ENCODE peak calls at places on chromosomes 12 and 14, in five cellular contexts. R, L, I, U and S are unnamed samples.

GRCh38 chr12:75623631-75624118 is 112.3 kb upstream of the KRR1 start:
- DNase-seq in L (peak), R (no peak), U (no peak), I (peak), S (no peak)

GRCh38 chr12:58888131-58888783 is 32.0 kb downstream of the LRIG3 start:
- DNase-seq in L (peak), I (peak), R (no peak), U (no peak), S (peak)

GRCh38 chr12:47400251-47400650 is 305.6 kb downstream of the RPAP3 start:
- DNase-seq in R (no peak), U (no peak), I (no peak), L (peak), S (no peak)

GRCh38 chr14:43900173-43900655 is 606.9 kb downstream of the FSCB start:
- DNase-seq in I (no peak), U (no peak), R (no peak), L (no peak), S (no peak)

GRCh38 chr12:91871751-91872150 is 273.9 kb downstream of the BTG1 start:
- DNase-seq in R (no peak), L (no peak), I (no peak), U (no peak), S (no peak)

GRCh38 chr12:67705394-67706370 is 57.1 kb downstream of the DYRK2 start:
- DNase-seq in L (peak), I (no peak), R (no peak), U (no peak), S (no peak)

GRCh38 chr14:75240781-75241180 is 37.8 kb upstream of the FOS start:
- DNase-seq in U (no peak), R (no peak), L (no peak), I (no peak), S (no peak)

GRCh38 chr14:51269634-51270033 is 29.6 kb downstream of the TMX1 start:
- DNase-seq in L (no peak), U (no peak), R (no peak), I (no peak), S (no peak)

GRCh38 chr14:72999316-72999715 is 27.6 kb downstream of the ZFYVE1 start:
- DNase-seq in R (no peak), L (no peak), U (no peak), I (no peak), S (no peak)

GRCh38 chr12:114254172-114254571 is 151.8 kb downstream of the TBX5 start:
- DNase-seq in L (no peak), R (no peak), U (no peak), I (no peak), S (no peak)

GRCh38 chr14:92973265-92973797 is 50.4 kb downstream of the CHGA start:
- DNase-seq in R (no peak), I (peak), L (peak), U (peak), S (peak)

GRCh38 chr12:122946690-122947271 is 19.5 kb downstream of the ABCB9 start:
- DNase-seq in U (peak), R (peak), I (peak), L (peak), S (peak)
- TF ChIP-seq POLR2A in U (no peak), R (no peak), I (no peak), L (no peak), S (no peak)

GRCh38 chr14:54003064-54003463 is 46.4 kb upstream of the BMP4 start:
- DNase-seq in L (peak), U (no peak), I (no peak), R (no peak), S (no peak)

GRCh38 chr14:53999061-53999488 is 42.5 kb upstream of the BMP4 start:
- DNase-seq in I (no peak), L (peak), R (no peak), U (no peak), S (no peak)

GRCh38 chr14:54002653-54003052 is 46.0 kb upstream of the BMP4 start:
- DNase-seq in R (no peak), I (no peak), U (no peak), L (peak), S (no peak)

GRCh38 chr14:54000341-54000811 is 43.8 kb upstream of the BMP4 start:
- DNase-seq in R (no peak), U (no peak), I (no peak), L (peak), S (no peak)

GRCh38 chr14:54001189-54001878 is 44.7 kb upstream of the BMP4 start:
- DNase-seq in R (no peak), L (no peak), U (no peak), I (no peak), S (no peak)
- TF ChIP-seq CTCF in R (no peak), L (no peak), U (no peak), I (no peak), S (no peak)

GRCh38 chr12:56350662-56351061 is 9.2 kb downstream of the STAT2 start:
- DNase-seq in L (no peak), I (no peak), U (no peak), R (no peak), S (no peak)

GRCh38 chr12:56348776-56349175 is 10.1 kb downstream of the IL23A start:
- DNase-seq in I (no peak), L (no peak), U (no peak), R (no peak), S (no peak)

GRCh38 chr12:56346663-56347062 is 8.0 kb downstream of the IL23A start:
- DNase-seq in U (no peak), L (no peak), R (no peak), I (no peak), S (no peak)

DNA sequence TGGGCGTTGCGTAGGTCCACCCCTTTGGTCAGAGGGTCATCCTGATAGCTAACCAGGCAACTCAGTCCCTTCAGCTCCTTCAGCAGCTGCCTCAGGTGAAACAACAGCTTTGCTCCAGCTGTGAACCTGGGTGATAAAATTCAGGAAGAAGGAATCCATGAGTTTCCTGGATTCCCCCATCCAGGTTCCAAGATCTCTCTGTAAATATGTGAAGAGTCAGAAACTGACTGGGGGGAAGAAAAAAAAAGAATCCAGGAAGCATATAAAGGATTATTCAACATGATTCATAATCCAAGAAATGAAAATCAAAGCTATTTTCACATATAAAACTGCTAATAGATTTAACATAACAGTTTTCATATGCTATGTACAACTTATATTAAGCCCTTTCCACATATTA is 8.6 kb downstream of the STAT2 start:
- DNase-seq in U (no peak), R (no peak), I (no peak), L (no peak), S (no peak)
- TF ChIP-seq POLR2A in U (no peak), R (no peak), I (no peak), L (no peak), S (no peak)

GRCh38 chr14:24366664-24367505 is 1.1 kb upstream of the NFATC4 start:
- DNase-seq in R (peak), I (peak), L (peak), U (peak), S (peak)
- TF ChIP-seq CTCF in R (no peak), I (no peak), L (no peak), U (no peak), S (no peak)

DNA sequence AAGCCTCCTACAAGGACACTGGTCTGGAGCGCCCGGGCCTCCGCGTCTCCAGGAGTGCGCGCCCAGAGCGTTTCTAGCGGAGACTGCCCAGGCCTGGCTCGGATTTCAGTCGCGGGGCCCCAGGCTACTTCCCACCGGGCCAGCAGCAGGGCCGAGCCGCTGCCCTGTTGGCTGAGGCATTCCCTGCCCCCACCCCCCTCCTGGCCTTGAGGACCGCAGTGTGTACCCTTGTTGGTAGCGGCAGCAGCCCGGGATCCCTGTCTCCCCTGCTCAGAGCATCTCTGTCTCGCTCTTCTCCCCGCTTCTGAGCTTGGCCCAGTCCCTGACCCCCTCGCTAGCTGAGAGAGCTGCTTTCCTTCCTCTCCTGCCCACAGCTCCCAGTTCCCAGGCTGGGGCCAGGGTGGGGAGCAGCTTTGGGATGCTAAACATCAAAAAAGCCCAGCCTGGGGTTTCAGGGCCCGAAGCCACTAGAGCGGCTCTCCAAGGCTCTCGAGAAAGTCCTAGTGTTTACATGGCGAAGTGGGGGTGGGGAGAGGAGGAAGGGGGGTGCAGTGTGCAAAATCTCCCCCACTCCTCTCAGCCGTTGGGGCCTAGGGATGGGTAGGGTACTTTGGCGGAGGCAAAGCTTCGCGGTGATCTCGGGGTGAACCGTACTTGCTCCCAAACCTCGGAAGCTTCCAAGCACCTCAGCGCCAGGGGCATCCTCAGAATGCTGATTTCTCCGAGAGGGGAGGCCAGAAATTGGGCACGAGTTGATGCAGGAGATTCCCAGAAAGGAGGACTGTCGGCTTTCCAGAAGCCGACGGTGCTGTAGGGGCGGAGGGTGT is 6.4 kb downstream of the NKX2-1 start:
- DNase-seq in U (no peak), I (no peak), R (no peak), L (no peak), S (no peak)
- TF ChIP-seq POLR2A in U (no peak), I (no peak), R (no peak), L (no peak), S (no peak)

GRCh38 chr12:4276524-4277204 is 3.1 kb downstream of the CCND2 start:
- DNase-seq in U (peak), I (peak), R (peak), L (peak), S (peak)

GRCh38 chr12:4275869-4276253 is 2.3 kb downstream of the CCND2 start:
- DNase-seq in L (no peak), R (no peak), U (peak), I (no peak), S (no peak)

GRCh38 chr12:4277856-4278581 is 4.5 kb downstream of the CCND2 start:
- DNase-seq in I (no peak), R (no peak), L (no peak), U (no peak), S (no peak)

GRCh38 chr12:4278582-4278939 is 5.0 kb downstream of the CCND2 start:
- DNase-seq in L (no peak), U (no peak), R (no peak), I (peak), S (no peak)

DNA sequence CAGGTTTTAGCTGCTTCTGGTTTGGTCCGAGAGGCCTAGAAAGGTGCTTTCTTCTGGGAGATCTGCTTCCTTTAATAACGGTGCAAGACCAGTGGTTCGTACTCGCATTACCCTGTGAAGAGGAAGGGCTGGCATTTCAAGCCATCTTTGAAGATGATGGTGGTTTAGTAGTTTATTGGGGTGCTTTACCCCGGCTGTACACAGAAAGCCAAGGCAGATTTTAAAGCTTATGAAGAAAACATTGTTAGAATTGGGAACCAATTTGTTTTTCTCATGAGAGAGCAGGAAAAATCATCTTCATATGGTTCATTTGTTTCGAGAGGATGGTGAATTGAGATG is 3.6 kb downstream of the CCND2 start:
- DNase-seq in U (no peak), L (no peak), I (no peak), R (no peak), S (no peak)
- TF ChIP-seq CTCF in U (no peak), L (no peak), I (peak), R (no peak), S (no peak)